ENCODE peak calls at places on chromosomes 5 and 9, in ten cellular contexts. One of them, this sample, is unnamed.

GRCh38 chr5:175867587-175868347 is 3.6 kb upstream of the CPLX2 start:
- DNase-seq in GM23338: peak
- DNase-seq in stimulated activated effector memory CD8-positive, alpha-beta T cell treated with anti-CD3 and anti-CD28 coated beads, Interleukin-12 subunit alpha, Interleukin-12 subunit beta, amount 100 ng/mL, for 72 hours: no peak
- DNase-seq in GM06990: no peak
- DNase-seq in spleen: no peak
- DNase-seq in ureter: no peak
- DNase-seq in neural crest cell: no peak
- DNase-seq in nephron progenitor cell: no peak
- DNase-seq in H9: peak
- DNase-seq in neuronal stem cell: no peak
- DNase-seq in this sample: peak

GRCh38 chr9:90767523-90768100 is 34.0 kb upstream of the SYK start:
- DNase-seq in stimulated activated effector memory CD8-positive, alpha-beta T cell treated with anti-CD3 and anti-CD28 coated beads, Interleukin-12 subunit alpha, Interleukin-12 subunit beta, amount 100 ng/mL, for 72 hours: no peak
- DNase-seq in ureter: no peak
- DNase-seq in spleen: no peak
- DNase-seq in GM23338: peak
- DNase-seq in neural crest cell: no peak
- DNase-seq in GM06990: no peak
- DNase-seq in nephron progenitor cell: no peak
- DNase-seq in neuronal stem cell: no peak
- DNase-seq in H9: no peak
- DNase-seq in this sample: no peak

GRCh38 chr9:109455391-109455790 is 42.7 kb downstream of the PTPN3 start:
- DNase-seq in neural crest cell: no peak
- DNase-seq in GM06990: no peak
- DNase-seq in stimulated activated effector memory CD8-positive, alpha-beta T cell treated with anti-CD3 and anti-CD28 coated beads, Interleukin-12 subunit alpha, Interleukin-12 subunit beta, amount 100 ng/mL, for 72 hours: no peak
- DNase-seq in spleen: no peak
- DNase-seq in H9: no peak
- DNase-seq in GM23338: peak
- DNase-seq in neuronal stem cell: no peak
- DNase-seq in nephron progenitor cell: no peak
- DNase-seq in ureter: no peak
- DNase-seq in this sample: no peak

GRCh38 chr9:89458768-89459496 is 39.0 kb downstream of the SEMA4D start:
- DNase-seq in GM06990: no peak
- DNase-seq in ureter: no peak
- DNase-seq in H9: no peak
- DNase-seq in neural crest cell: no peak
- DNase-seq in GM23338: no peak
- DNase-seq in stimulated activated effector memory CD8-positive, alpha-beta T cell treated with anti-CD3 and anti-CD28 coated beads, Interleukin-12 subunit alpha, Interleukin-12 subunit beta, amount 100 ng/mL, for 72 hours: no peak
- DNase-seq in nephron progenitor cell: no peak
- DNase-seq in neuronal stem cell: no peak
- DNase-seq in spleen: peak
- DNase-seq in this sample: no peak

GRCh38 chr9:126230692-126231091 is 95.9 kb upstream of the MVB12B start:
- DNase-seq in neural crest cell: no peak
- DNase-seq in H9: peak
- DNase-seq in neuronal stem cell: no peak
- DNase-seq in spleen: no peak
- DNase-seq in GM23338: no peak
- DNase-seq in ureter: no peak
- DNase-seq in GM06990: no peak
- DNase-seq in nephron progenitor cell: no peak
- DNase-seq in stimulated activated effector memory CD8-positive, alpha-beta T cell treated with anti-CD3 and anti-CD28 coated beads, Interleukin-12 subunit alpha, Interleukin-12 subunit beta, amount 100 ng/mL, for 72 hours: no peak
- DNase-seq in this sample: no peak

GRCh38 chr9:87836951-87837715 is 45.5 kb upstream of the SPATA31E1 start:
- DNase-seq in neuronal stem cell: no peak
- DNase-seq in spleen: no peak
- DNase-seq in GM23338: no peak
- DNase-seq in GM06990: no peak
- DNase-seq in nephron progenitor cell: no peak
- DNase-seq in stimulated activated effector memory CD8-positive, alpha-beta T cell treated with anti-CD3 and anti-CD28 coated beads, Interleukin-12 subunit alpha, Interleukin-12 subunit beta, amount 100 ng/mL, for 72 hours: no peak
- DNase-seq in neural crest cell: no peak
- DNase-seq in ureter: no peak
- DNase-seq in H9: no peak
- DNase-seq in this sample: no peak

GRCh38 chr5:146001544-146002185 is 65.3 kb downstream of the SH3RF2 start:
- DNase-seq in GM06990: no peak
- DNase-seq in stimulated activated effector memory CD8-positive, alpha-beta T cell treated with anti-CD3 and anti-CD28 coated beads, Interleukin-12 subunit alpha, Interleukin-12 subunit beta, amount 100 ng/mL, for 72 hours: no peak
- DNase-seq in neuronal stem cell: no peak
- DNase-seq in spleen: no peak
- DNase-seq in nephron progenitor cell: no peak
- DNase-seq in H9: no peak
- DNase-seq in GM23338: no peak
- DNase-seq in neural crest cell: no peak
- DNase-seq in ureter: no peak
- DNase-seq in this sample: no peak

GRCh38 chr9:128068656-128069221 is 707 bp downstream of the SLC25A25 start:
- DNase-seq in ureter: no peak
- DNase-seq in stimulated activated effector memory CD8-positive, alpha-beta T cell treated with anti-CD3 and anti-CD28 coated beads, Interleukin-12 subunit alpha, Interleukin-12 subunit beta, amount 100 ng/mL, for 72 hours: no peak
- DNase-seq in H9: no peak
- DNase-seq in nephron progenitor cell: no peak
- DNase-seq in neural crest cell: no peak
- DNase-seq in neuronal stem cell: no peak
- DNase-seq in spleen: peak
- DNase-seq in GM06990: no peak
- DNase-seq in GM23338: no peak
- DNase-seq in this sample: no peak

GRCh38 chr5:173920866-173921265 is 32.7 kb downstream of the CPEB4 start:
- DNase-seq in neuronal stem cell: no peak
- DNase-seq in GM06990: no peak
- DNase-seq in spleen: no peak
- DNase-seq in stimulated activated effector memory CD8-positive, alpha-beta T cell treated with anti-CD3 and anti-CD28 coated beads, Interleukin-12 subunit alpha, Interleukin-12 subunit beta, amount 100 ng/mL, for 72 hours: no peak
- DNase-seq in nephron progenitor cell: no peak
- DNase-seq in neural crest cell: no peak
- DNase-seq in ureter: no peak
- DNase-seq in GM23338: no peak
- DNase-seq in H9: no peak
- DNase-seq in this sample: no peak

GRCh38 chr5:140056880-140057279 is 13.8 kb upstream of the NRG2 start:
- DNase-seq in spleen: no peak
- DNase-seq in GM06990: no peak
- DNase-seq in nephron progenitor cell: no peak
- DNase-seq in stimulated activated effector memory CD8-positive, alpha-beta T cell treated with anti-CD3 and anti-CD28 coated beads, Interleukin-12 subunit alpha, Interleukin-12 subunit beta, amount 100 ng/mL, for 72 hours: no peak
- DNase-seq in neural crest cell: no peak
- DNase-seq in ureter: no peak
- DNase-seq in H9: no peak
- DNase-seq in GM23338: no peak
- DNase-seq in neuronal stem cell: no peak
- DNase-seq in this sample: no peak

GRCh38 chr5:114311943-114312342 is 49.9 kb upstream of the KCNN2 start:
- DNase-seq in nephron progenitor cell: no peak
- DNase-seq in neural crest cell: no peak
- DNase-seq in GM06990: no peak
- DNase-seq in GM23338: peak
- DNase-seq in spleen: no peak
- DNase-seq in neuronal stem cell: peak
- DNase-seq in H9: peak
- DNase-seq in ureter: no peak
- DNase-seq in stimulated activated effector memory CD8-positive, alpha-beta T cell treated with anti-CD3 and anti-CD28 coated beads, Interleukin-12 subunit alpha, Interleukin-12 subunit beta, amount 100 ng/mL, for 72 hours: no peak
- DNase-seq in this sample: no peak

GRCh38 chr9:114973216-114973615 is 42.8 kb upstream of the TNFSF8 start:
- DNase-seq in spleen: no peak
- DNase-seq in nephron progenitor cell: no peak
- DNase-seq in H9: no peak
- DNase-seq in GM23338: no peak
- DNase-seq in neural crest cell: no peak
- DNase-seq in stimulated activated effector memory CD8-positive, alpha-beta T cell treated with anti-CD3 and anti-CD28 coated beads, Interleukin-12 subunit alpha, Interleukin-12 subunit beta, amount 100 ng/mL, for 72 hours: no peak
- DNase-seq in ureter: no peak
- DNase-seq in GM06990: no peak
- DNase-seq in neuronal stem cell: no peak
- DNase-seq in this sample: no peak

GRCh38 chr5:83955916-83956315 is 235.3 kb upstream of the HAPLN1 start:
- DNase-seq in GM06990: no peak
- DNase-seq in GM23338: no peak
- DNase-seq in stimulated activated effector memory CD8-positive, alpha-beta T cell treated with anti-CD3 and anti-CD28 coated beads, Interleukin-12 subunit alpha, Interleukin-12 subunit beta, amount 100 ng/mL, for 72 hours: no peak
- DNase-seq in ureter: no peak
- DNase-seq in neuronal stem cell: no peak
- DNase-seq in neural crest cell: no peak
- DNase-seq in nephron progenitor cell: no peak
- DNase-seq in H9: no peak
- DNase-seq in spleen: no peak
- DNase-seq in this sample: no peak

GRCh38 chr5:130286971-130287370 is 382.7 kb downstream of the CHSY3 start:
- DNase-seq in spleen: no peak
- DNase-seq in GM06990: no peak
- DNase-seq in ureter: no peak
- DNase-seq in stimulated activated effector memory CD8-positive, alpha-beta T cell treated with anti-CD3 and anti-CD28 coated beads, Interleukin-12 subunit alpha, Interleukin-12 subunit beta, amount 100 ng/mL, for 72 hours: no peak
- DNase-seq in neuronal stem cell: no peak
- DNase-seq in GM23338: no peak
- DNase-seq in nephron progenitor cell: no peak
- DNase-seq in neural crest cell: no peak
- DNase-seq in H9: no peak
- DNase-seq in this sample: no peak

GRCh38 chr5:103624748-103625147 is 62.2 kb upstream of the NUDT12 start:
- DNase-seq in stimulated activated effector memory CD8-positive, alpha-beta T cell treated with anti-CD3 and anti-CD28 coated beads, Interleukin-12 subunit alpha, Interleukin-12 subunit beta, amount 100 ng/mL, for 72 hours: no peak
- DNase-seq in H9: no peak
- DNase-seq in neuronal stem cell: no peak
- DNase-seq in ureter: no peak
- DNase-seq in GM06990: no peak
- DNase-seq in neural crest cell: no peak
- DNase-seq in nephron progenitor cell: no peak
- DNase-seq in spleen: no peak
- DNase-seq in GM23338: no peak
- DNase-seq in this sample: no peak

GRCh38 chr5:109645591-109646236 is 44.0 kb upstream of the MAN2A1 start:
- DNase-seq in neuronal stem cell: peak
- DNase-seq in stimulated activated effector memory CD8-positive, alpha-beta T cell treated with anti-CD3 and anti-CD28 coated beads, Interleukin-12 subunit alpha, Interleukin-12 subunit beta, amount 100 ng/mL, for 72 hours: no peak
- DNase-seq in spleen: no peak
- DNase-seq in GM23338: peak
- DNase-seq in GM06990: no peak
- DNase-seq in ureter: no peak
- DNase-seq in nephron progenitor cell: peak
- DNase-seq in H9: peak
- DNase-seq in neural crest cell: peak
- DNase-seq in this sample: peak

GRCh38 chr5:16489322-16489791 is 23.8 kb upstream of the ZNF622 start:
- DNase-seq in GM06990: no peak
- DNase-seq in ureter: no peak
- DNase-seq in spleen: no peak
- DNase-seq in nephron progenitor cell: no peak
- DNase-seq in neuronal stem cell: no peak
- DNase-seq in GM23338: peak
- DNase-seq in H9: no peak
- DNase-seq in stimulated activated effector memory CD8-positive, alpha-beta T cell treated with anti-CD3 and anti-CD28 coated beads, Interleukin-12 subunit alpha, Interleukin-12 subunit beta, amount 100 ng/mL, for 72 hours: no peak
- DNase-seq in neural crest cell: no peak
- DNase-seq in this sample: peak

GRCh38 chr9:133257398-133258053 is 17.5 kb downstream of the ABO start:
- DNase-seq in GM23338: no peak
- DNase-seq in spleen: no peak
- DNase-seq in neural crest cell: no peak
- DNase-seq in stimulated activated effector memory CD8-positive, alpha-beta T cell treated with anti-CD3 and anti-CD28 coated beads, Interleukin-12 subunit alpha, Interleukin-12 subunit beta, amount 100 ng/mL, for 72 hours: no peak
- DNase-seq in H9: no peak
- DNase-seq in GM06990: no peak
- DNase-seq in nephron progenitor cell: no peak
- DNase-seq in ureter: peak
- DNase-seq in neuronal stem cell: no peak
- DNase-seq in this sample: no peak

GRCh38 chr5:52269853-52270252 is 517.9 kb upstream of the ITGA1 start:
- DNase-seq in nephron progenitor cell: no peak
- DNase-seq in ureter: no peak
- DNase-seq in stimulated activated effector memory CD8-positive, alpha-beta T cell treated with anti-CD3 and anti-CD28 coated beads, Interleukin-12 subunit alpha, Interleukin-12 subunit beta, amount 100 ng/mL, for 72 hours: no peak
- DNase-seq in neural crest cell: no peak
- DNase-seq in neuronal stem cell: no peak
- DNase-seq in H9: no peak
- DNase-seq in GM06990: no peak
- DNase-seq in GM23338: peak
- DNase-seq in spleen: no peak
- DNase-seq in this sample: no peak

GRCh38 chr9:86534572-86535258 is 180.5 kb upstream of the TUT7 start:
- DNase-seq in GM06990: no peak
- DNase-seq in neural crest cell: no peak
- DNase-seq in stimulated activated effector memory CD8-positive, alpha-beta T cell treated with anti-CD3 and anti-CD28 coated beads, Interleukin-12 subunit alpha, Interleukin-12 subunit beta, amount 100 ng/mL, for 72 hours: no peak
- DNase-seq in nephron progenitor cell: no peak
- DNase-seq in spleen: no peak
- DNase-seq in GM23338: no peak
- DNase-seq in ureter: no peak
- DNase-seq in H9: no peak
- DNase-seq in neuronal stem cell: no peak
- DNase-seq in this sample: no peak

GRCh38 chr9:98742325-98743280 is 33.9 kb upstream of the GABBR2 start:
- DNase-seq in neuronal stem cell: no peak
- DNase-seq in H9: no peak
- DNase-seq in GM06990: no peak
- DNase-seq in nephron progenitor cell: no peak
- DNase-seq in ureter: no peak
- DNase-seq in neural crest cell: no peak
- DNase-seq in spleen: no peak
- DNase-seq in stimulated activated effector memory CD8-positive, alpha-beta T cell treated with anti-CD3 and anti-CD28 coated beads, Interleukin-12 subunit alpha, Interleukin-12 subunit beta, amount 100 ng/mL, for 72 hours: peak
- DNase-seq in GM23338: no peak
- DNase-seq in this sample: no peak